ENCODE peak calls at places on chromosomes 11 and 22, in ten cellular contexts. J is RWPE1, S is mucosa of descending colon, E is RCC 7860, I is left colon, B is DMS153, W is T-cell, L is ecto neural progenitor cell, Y is DMS79 treated with DMSO at 0.1 percent for 48 hours, R is M059J. C is an unnamed sample.

GRCh38 chr22:28917747-28918543 is 34.6 kb downstream of the ZNRF3 start:
- DNase-seq in J (no peak), W (no peak), I (peak), S (peak), R (no peak), B (peak), Y (peak), E (no peak), L (peak), C (peak)

GRCh38 chr11:1714908-1715885 is 18.2 kb downstream of the KRTAP5-6 start:
- DNase-seq in I (no peak), E (no peak), J (no peak), L (no peak), Y (peak), R (no peak), W (no peak), S (no peak), B (no peak), C (no peak)

GRCh38 chr22:46803936-46804335 is 41.5 kb downstream of the TBC1D22A start:
- DNase-seq in S (no peak), W (no peak), L (no peak), R (no peak), E (no peak), B (no peak), Y (no peak), I (no peak), J (no peak), C (no peak)

GRCh38 chr11:44263711-44264110 is 46.2 kb downstream of the ALX4 start:
- DNase-seq in S (no peak), Y (no peak), B (no peak), J (no peak), W (no peak), L (no peak), E (no peak), I (no peak), R (no peak), C (no peak)

GRCh38 chr11:12287374-12288211 is 89.8 kb upstream of the PARVA start:
- DNase-seq in I (peak), B (peak), L (peak), E (peak), R (peak), Y (no peak), J (peak), W (no peak), S (peak), C (peak)

GRCh38 chr11:44936527-44936926 is 14.2 kb downstream of the TP53I11 start:
- DNase-seq in B (no peak), W (peak), S (no peak), E (peak), J (peak), R (peak), I (peak), Y (peak), L (peak), C (no peak)

GRCh38 chr11:61917357-61918109 is at the start of gene RAB3IL1:
- DNase-seq in S (peak), B (no peak), W (no peak), Y (no peak), E (no peak), R (peak), J (peak), L (peak), I (peak), C (no peak)

GRCh38 chr22:48951836-48952235 is 875.8 kb downstream of the BRD1 start:
- DNase-seq in L (peak), W (no peak), J (no peak), E (no peak), B (no peak), I (no peak), Y (no peak), R (no peak), S (no peak), C (no peak)

GRCh38 chr11:36222755-36223635 is 66.2 kb downstream of the COMMD9 start:
- DNase-seq in W (no peak), S (no peak), L (no peak), E (no peak), R (peak), Y (peak), J (no peak), B (no peak), I (no peak), C (no peak)

GRCh38 chr11:45304992-45305335 is 18.8 kb upstream of the SYT13 start:
- DNase-seq in I (no peak), L (no peak), Y (no peak), S (no peak), W (no peak), E (no peak), B (no peak), J (no peak), R (no peak), C (no peak)

GRCh38 chr11:105151936-105152554 is 12.5 kb upstream of the CARD18 start:
- DNase-seq in B (no peak), Y (no peak), E (no peak), S (no peak), J (no peak), L (no peak), W (no peak), I (no peak), R (peak), C (no peak)

GRCh38 chr11:64372802-64373597 is 14.0 kb downstream of the RPS6KA4 start:
- DNase-seq in R (peak), W (no peak), S (no peak), Y (peak), B (peak), L (peak), J (no peak), E (no peak), I (peak), C (peak)

GRCh38 chr11:726278-726915 is 20.4 kb downstream of the EPS8L2 start:
- DNase-seq in R (no peak), B (peak), E (no peak), S (peak), L (no peak), J (peak), Y (peak), I (peak), W (peak), C (peak)

GRCh38 chr11:45211732-45212131 is 65.3 kb downstream of the PRDM11 start:
- DNase-seq in J (no peak), L (no peak), R (no peak), I (no peak), W (no peak), S (no peak), E (no peak), Y (peak), B (no peak), C (no peak)

GRCh38 chr22:46650078-46650810 is 30.1 kb downstream of the GRAMD4 start:
- DNase-seq in E (no peak), W (no peak), R (no peak), B (no peak), L (no peak), Y (no peak), I (no peak), S (no peak), J (no peak), C (no peak)

GRCh38 chr11:112292785-112293407 is 32.2 kb upstream of the PLET1 start:
- DNase-seq in R (peak), Y (peak), W (no peak), B (no peak), I (no peak), J (peak), S (no peak), L (no peak), E (peak), C (no peak)

GRCh38 chr11:73570415-73571114 is 27.3 kb downstream of the FAM168A start:
- DNase-seq in W (no peak), J (peak), I (no peak), E (peak), R (peak), S (no peak), L (no peak), B (no peak), Y (peak), C (peak)

GRCh38 chr11:8221025-8221723 is 42.5 kb downstream of the LMO1 start:
- DNase-seq in W (no peak), B (no peak), I (no peak), R (no peak), J (no peak), E (no peak), L (no peak), S (no peak), Y (no peak), C (no peak)

GRCh38 chr11:23755769-23756168 is 741.1 kb upstream of the LUZP2 start:
- DNase-seq in R (no peak), W (no peak), Y (no peak), S (no peak), B (no peak), E (no peak), J (no peak), I (no peak), L (no peak), C (no peak)

GRCh38 chr11:111500481-111500880 is 11.7 kb downstream of the BTG4 start:
- DNase-seq in R (no peak), I (no peak), Y (no peak), E (no peak), J (no peak), L (no peak), B (no peak), S (no peak), W (no peak), C (no peak)

GRCh38 chr11:22734628-22735345 is 68.4 kb downstream of the GAS2 start:
- DNase-seq in E (no peak), W (no peak), S (no peak), J (no peak), Y (no peak), I (no peak), R (no peak), B (no peak), L (no peak), C (no peak)

GRCh38 chr22:22371031-22371541 is 126.5 kb downstream of the VPREB1 start:
- DNase-seq in R (no peak), B (no peak), W (no peak), I (no peak), E (no peak), J (no peak), S (no peak), L (no peak), Y (no peak), C (no peak)

GRCh38 chr11:96393753-96394348 is 4.0 kb downstream of the JRKL start:
- DNase-seq in I (no peak), L (no peak), E (peak), J (peak), W (no peak), R (peak), S (no peak), B (peak), Y (peak), C (no peak)